ENCODE peak calls at places on chromosomes 16 and 17, in four cellular contexts. D, B, F and N are unnamed samples.

GRCh38 chr16:70736454-70737376 is 50.9 kb upstream of the MTSS2 start:
- DNase-seq in D (no peak), B (peak), F (no peak), N (no peak)

GRCh38 chr16:48053346-48053745 is 102.4 kb downstream of the ABCC12 start:
- DNase-seq in D (no peak), B (peak), F (no peak), N (no peak)

GRCh38 chr17:51491416-51491815 is 231.1 kb downstream of the UTP18 start:
- DNase-seq in B (no peak), F (no peak), D (peak), N (no peak)

GRCh38 chr17:48996696-48997102 is 486 bp upstream of the IGF2BP1 start:
- DNase-seq in F (no peak), D (no peak), B (no peak), N (no peak)

GRCh38 chr17:76585649-76586593 is at the start of gene ST6GALNAC2:
- DNase-seq in D (no peak), F (peak), B (peak), N (peak)

GRCh38 chr17:68694791-68695485 is 93.8 kb upstream of the FAM20A start:
- DNase-seq in B (no peak), D (no peak), F (no peak), N (no peak)

GRCh38 chr17:61157246-61157887 is 242.3 kb upstream of the TBX2 start:
- DNase-seq in D (peak), B (no peak), F (no peak), N (no peak)

GRCh38 chr17:418421-418751 is 65.8 kb upstream of the RPH3AL start:
- DNase-seq in B (no peak), F (no peak), D (no peak), N (no peak)

GRCh38 chr16:75464130-75464918 is at the start of gene TMEM170A:
- DNase-seq in F (peak), B (peak), D (peak), N (peak)

GRCh38 chr17:50668025-50668837 is 33.5 kb downstream of the ABCC3 start:
- DNase-seq in B (peak), F (no peak), D (no peak), N (no peak)

GRCh38 chr17:73340093-73340596 is 28.3 kb upstream of the CDC42EP4 start:
- DNase-seq in B (no peak), F (no peak), D (no peak), N (no peak)

GRCh38 chr17:65243838-65244237 is 106.7 kb downstream of the RGS9 start:
- DNase-seq in B (peak), D (peak), F (no peak), N (no peak)